ENCODE peak calls at places on chromosome 1, in ten cellular contexts. D is NCI-H748 treated with DMSO at 0.1 percent for 48 hours, C is fibroblast of gingiva, T is posterior cingulate gyrus, Z is kidney glomerular epithelial cell, U is NCI-H524 treated with DMSO at 0.1 percent for 48 hours, J is cardiac fibroblast, Q is H4, A is NCI-H226, K is NCI-H1436 treated with DMSO at 0.1 percent for 48 hours. F is an unnamed sample.

GRCh38 chr1:95941121-95941798 is 707.2 kb downstream of the RWDD3 start:
- DNase-seq in J (no peak), C (no peak), Z (no peak), D (no peak), U (no peak), T (no peak), Q (no peak), K (no peak), A (no peak), F (no peak)

GRCh38 chr1:10168912-10169514 is 41.4 kb upstream of the KIF1B start:
- DNase-seq in T (no peak), U (no peak), K (no peak), Z (no peak), Q (no peak), D (no peak), J (no peak), C (no peak), A (no peak), F (no peak)

GRCh38 chr1:30313584-30313983 is 409.8 kb downstream of the MATN1 start:
- DNase-seq in Q (no peak), Z (no peak), A (no peak), U (no peak), J (no peak), C (no peak), D (no peak), T (no peak), K (no peak), F (no peak)

GRCh38 chr1:34781844-34782391 is 904 bp downstream of the GJB3 start:
- DNase-seq in T (peak; percentile 58), Q (no peak), K (no peak), C (no peak), Z (no peak), J (no peak), A (no peak), U (no peak), D (no peak), F (no peak)

GRCh38 chr1:10251325-10252103 is 41.1 kb downstream of the KIF1B start:
- DNase-seq in Z (no peak), C (peak; percentile 6), J (peak; percentile 70), Q (no peak), T (no peak), A (no peak), U (no peak), D (no peak), K (no peak), F (no peak)

GRCh38 chr1:214702561-214702960 is 99.6 kb downstream of the CENPF start:
- DNase-seq in A (no peak), D (no peak), T (no peak), K (no peak), U (no peak), C (no peak), Z (no peak), J (no peak), Q (no peak), F (no peak)

GRCh38 chr1:183185941-183186490 is at the start of gene LAMC2:
- DNase-seq in T (peak; percentile 80), Z (peak; percentile 95), C (no peak), A (no peak), Q (no peak), D (peak; percentile 55), J (peak; percentile 72), K (no peak), U (no peak), F (no peak)

GRCh38 chr1:178039826-178040380 is 54.0 kb upstream of the RASAL2 start:
- DNase-seq in Q (no peak), J (no peak), C (no peak), T (no peak), Z (peak; percentile 39), K (no peak), D (no peak), U (no peak), A (no peak), F (no peak)

GRCh38 chr1:228062812-228063211 is 19.7 kb upstream of the ARF1 start:
- DNase-seq in J (no peak), Z (no peak), U (no peak), A (no peak), C (no peak), D (no peak), T (no peak), Q (no peak), K (no peak), F (no peak)

GRCh38 chr1:154715385-154715784 is 107.4 kb upstream of the ADAR start:
- DNase-seq in J (no peak), T (no peak), D (no peak), C (no peak), Q (no peak), U (no peak), A (no peak), K (no peak), Z (no peak), F (no peak)

GRCh38 chr1:197774691-197775281 is 494 bp downstream of the DENND1B start:
- DNase-seq in A (peak; percentile 15), K (no peak), Q (no peak), J (peak; percentile 60), C (peak; percentile 45), D (no peak), T (peak; percentile 81), Z (peak; percentile 21), U (no peak), F (peak; percentile 71)

GRCh38 chr1:205642679-205643307 is 11.0 kb upstream of the ELK4 start:
- DNase-seq in K (no peak), C (no peak), T (no peak), D (no peak), A (no peak), U (no peak), Q (no peak), J (no peak), Z (no peak), F (no peak)

F was measured in OCI-LY7.